ENCODE peak calls at places on chromosomes 16 and 17, in four cellular contexts. K, S, M and C are unnamed samples.

GRCh38 chr17:61482467-61482866 is 30.2 kb downstream of the TBX4 start:
- DNase-seq in M (no peak), S (no peak), K (no peak), C (no peak)

GRCh38 chr16:64346080-64346479 is 775.8 kb downstream of the CDH11 start:
- DNase-seq in M (no peak), K (no peak), S (no peak), C (peak; percentile 21)

GRCh38 chr17:55163408-55163807 is 101.4 kb upstream of the HLF start:
- DNase-seq in M (no peak), K (no peak), S (no peak), C (peak; percentile 53)

GRCh38 chr17:83056583-83057396 is 22.6 kb upstream of the METRNL start:
- DNase-seq in M (no peak), S (peak; percentile 0), K (no peak), C (no peak)

GRCh38 chr17:67679721-67680120 is 38.0 kb upstream of the NOL11 start:
- DNase-seq in M (peak; percentile 80), K (no peak), S (no peak), C (no peak)

GRCh38 chr17:39365252-39365651 is 36.2 kb downstream of the FBXL20 start:
- DNase-seq in K (no peak), M (no peak), S (no peak), C (no peak)

GRCh38 chr16:69567031-69567680 is 1.4 kb downstream of the NFAT5 start:
- DNase-seq in S (no peak), K (peak; percentile 57), M (peak; percentile 9), C (peak; percentile 54)

GRCh38 chr17:60248618-60249516 is 99.1 kb downstream of the CA4 start:
- DNase-seq in K (no peak), S (no peak), M (no peak), C (no peak)

GRCh38 chr16:24539295-24539849 is at the start of gene RBBP6:
- DNase-seq in M (peak; percentile 95), K (peak; percentile 100), S (peak; percentile 99), C (peak; percentile 97)

GRCh38 chr16:24538756-24539294 is 541 bp upstream of the RBBP6 start:
- DNase-seq in K (no peak), M (no peak), S (no peak), C (no peak)

GRCh38 chr16:24541534-24541933 is 2.2 kb downstream of the RBBP6 start:
- DNase-seq in S (no peak), K (no peak), M (peak; percentile 52), C (no peak)

GRCh38 chr16:24539850-24540484 is 601 bp downstream of the RBBP6 start:
- DNase-seq in S (peak; percentile 52), M (peak; percentile 59), K (peak; percentile 74), C (no peak)

GRCh38 chr16:24540575-24541240 is 1.3 kb downstream of the RBBP6 start:
- DNase-seq in M (peak; percentile 49), S (peak; percentile 36), K (peak; percentile 38), C (peak; percentile 72)
- TF ChIP-seq EZH2phosphoT487 in M (no peak), S (no peak), K (no peak), C (no peak)

GRCh38 chr17:17127156-17127555 is 79.0 kb downstream of the PLD6 start:
- DNase-seq in S (no peak), K (no peak), M (no peak), C (no peak)

GRCh38 chr17:17125136-17126084 is 80.7 kb downstream of the PLD6 start:
- DNase-seq in M (no peak), K (no peak), S (peak; percentile 44), C (no peak)

GRCh38 chr17:17127730-17128291 is 78.3 kb downstream of the PLD6 start:
- DNase-seq in K (no peak), M (no peak), S (no peak), C (no peak)

GRCh38 chr17:17124341-17124740 is 81.8 kb downstream of the PLD6 start:
- DNase-seq in K (no peak), S (no peak), M (no peak), C (no peak)

GRCh38 chr17:17126131-17127110 is 79.7 kb downstream of the PLD6 start:
- DNase-seq in K (no peak), S (no peak), M (no peak), C (no peak)
- TF ChIP-seq EZH2phosphoT487 in K (no peak), S (no peak), M (no peak), C (no peak)

GRCh38 chr16:56301391-56301850 is 110.1 kb downstream of the GNAO1 start:
- DNase-seq in S (no peak), M (no peak), K (no peak), C (no peak)
- TF ChIP-seq EZH2phosphoT487 in S (no peak), M (no peak), K (no peak), C (no peak)

GRCh38 chr17:45110676-45111611 is 21.4 kb downstream of the PLCD3 start:
- DNase-seq in S (no peak), M (no peak), K (no peak), C (no peak)
- TF ChIP-seq EZH2phosphoT487 in S (no peak), M (no peak), K (no peak), C (no peak)

GRCh38 chr17:80847506-80848230 is 144.0 kb upstream of the CHMP6 start:
- DNase-seq in S (no peak), M (no peak), K (no peak), C (no peak)
- TF ChIP-seq EZH2phosphoT487 in S (no peak), M (no peak), K (no peak), C (no peak)

GRCh38 chr17:72363336-72363620 is 242.5 kb downstream of the SOX9 start:
- DNase-seq in S (no peak), K (no peak), M (no peak), C (no peak)

GRCh38 chr17:72366626-72367025 is 245.8 kb downstream of the SOX9 start:
- DNase-seq in S (no peak), K (no peak), M (no peak), C (no peak)

GRCh38 chr17:72368191-72368590 is 247.4 kb downstream of the SOX9 start:
- DNase-seq in M (no peak), S (no peak), K (no peak), C (no peak)

GRCh38 chr17:72362466-72363335 is 241.9 kb downstream of the SOX9 start:
- DNase-seq in M (no peak), S (no peak), K (no peak), C (no peak)

DNA sequence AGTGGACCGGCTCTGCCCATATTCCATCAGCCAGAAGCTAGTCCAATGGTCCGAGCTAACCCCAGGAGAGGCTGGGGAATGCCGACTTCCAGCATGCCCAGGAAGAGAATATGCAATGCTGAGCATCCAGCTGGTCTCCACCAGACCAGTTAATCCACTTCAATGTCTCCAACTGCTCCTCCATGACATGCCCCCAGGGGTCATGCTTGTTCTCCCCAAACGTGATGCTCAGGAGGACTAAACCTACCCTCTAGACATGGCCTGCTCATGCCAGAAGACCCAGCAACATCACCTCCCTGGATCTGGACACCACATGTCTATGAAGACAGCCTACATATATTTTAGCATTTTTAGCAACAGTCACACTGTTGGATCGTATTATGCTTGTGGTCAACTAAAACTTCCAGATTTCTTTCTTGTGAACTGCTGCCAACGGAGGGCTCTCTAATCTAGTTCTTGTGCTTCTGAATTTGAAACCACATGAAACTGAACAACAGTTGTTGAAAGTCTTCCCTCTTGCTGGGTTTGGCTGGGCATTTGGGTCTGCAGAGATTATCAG is 245.1 kb downstream of the SOX9 start:
- DNase-seq in K (no peak), M (no peak), S (no peak), C (no peak)
- TF ChIP-seq EZH2phosphoT487 in K (no peak), M (no peak), S (no peak), C (no peak)

DNA sequence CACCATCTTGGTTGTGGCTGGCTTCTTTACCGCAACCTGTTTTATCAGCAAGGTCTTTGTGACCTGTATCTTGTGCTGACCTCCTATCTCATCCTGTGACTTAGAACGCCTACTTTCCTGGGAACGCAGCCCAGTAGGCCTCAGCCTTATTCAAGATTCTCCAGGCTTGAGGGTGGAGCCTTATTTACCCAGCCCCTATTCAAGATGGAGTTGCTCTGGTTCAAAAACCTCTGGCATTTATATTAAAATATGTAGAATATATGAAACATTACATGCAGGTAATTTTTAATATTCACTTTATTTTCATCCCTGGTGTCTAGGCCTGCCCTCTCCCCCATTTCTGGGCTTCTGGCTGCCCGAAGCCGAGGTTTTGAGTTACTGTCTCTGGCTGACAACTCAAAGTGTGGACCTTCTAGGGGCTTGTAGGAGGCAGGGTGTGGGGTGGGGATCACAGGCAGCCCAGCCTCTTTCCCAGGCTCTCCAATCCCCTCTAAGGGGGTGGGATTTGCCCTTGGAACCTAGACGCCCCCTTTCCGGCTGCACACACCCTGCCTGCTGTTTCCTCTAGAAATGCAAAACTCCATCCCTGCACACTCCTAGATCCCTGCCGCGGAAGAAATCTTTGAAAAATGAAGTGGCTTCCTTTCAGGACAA is 152.0 kb downstream of the KCNJ12 start:
- DNase-seq in S (no peak), M (no peak), K (no peak), C (no peak)
- TF ChIP-seq EZH2phosphoT487 in S (no peak), M (no peak), K (no peak), C (no peak)

DNA sequence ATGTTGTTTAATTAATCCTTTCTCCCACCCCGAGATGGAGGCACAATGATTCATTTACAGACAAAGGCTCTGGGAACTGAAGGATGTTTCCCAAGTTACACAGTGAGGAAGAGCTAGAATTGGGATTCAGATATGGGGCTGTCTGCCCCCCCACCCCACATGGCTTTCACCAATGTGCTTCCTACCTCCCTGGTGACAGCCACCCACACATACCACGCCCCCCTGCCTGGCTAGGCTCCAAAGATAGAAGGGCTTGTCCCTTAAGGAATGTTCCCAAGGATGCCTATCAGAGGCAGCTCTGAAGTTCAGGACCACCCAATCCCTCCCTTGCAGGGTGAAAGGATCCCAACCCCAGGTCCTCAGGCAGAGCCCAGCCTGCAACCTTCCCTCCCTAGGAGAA is 32.9 kb downstream of the CFAP20 start:
- DNase-seq in M (no peak), K (no peak), S (no peak), C (no peak)
- TF ChIP-seq EZH2phosphoT487 in M (no peak), K (no peak), S (no peak), C (no peak)